ENCODE peak calls at places on chromosome 12, in seven cellular contexts. Y is RWPE1, X is fibroblast of lung, T is H4, I is renal cortical epithelial cell, J is KG1, M is B cell. C is an unnamed sample.

GRCh38 chr12:94198469-94198868 is 50.1 kb downstream of the PLXNC1 start:
- DNase-seq in Y (no peak), X (no peak), T (no peak), I (no peak), J (no peak), M (no peak), C (no peak)

GRCh38 chr12:111268738-111269572 is 99.9 kb downstream of the PHETA1 start:
- DNase-seq in Y (no peak), X (no peak), T (no peak), I (no peak), J (peak; percentile 12), M (no peak), C (no peak)

GRCh38 chr12:111194703-111195051 is 174.2 kb downstream of the PHETA1 start:
- DNase-seq in Y (no peak), X (no peak), T (no peak), I (no peak), J (no peak), M (no peak), C (no peak)

GRCh38 chr12:8628731-8629130 is 16.1 kb upstream of the AICDA start:
- DNase-seq in Y (no peak), X (no peak), T (no peak), I (no peak), J (no peak), M (no peak), C (no peak)

GRCh38 chr12:52041695-52042123 is 9.5 kb upstream of the NR4A1 start:
- DNase-seq in Y (no peak), X (peak; percentile 59), T (peak; percentile 48), I (no peak), J (no peak), M (peak; percentile 79), C (peak; percentile 77)

GRCh38 chr12:92745874-92746553 is 43.2 kb downstream of the PLEKHG7 start:
- DNase-seq in Y (peak; percentile 92), X (peak; percentile 98), T (peak; percentile 82), I (peak; percentile 90), J (no peak), M (no peak), C (peak; percentile 67)

GRCh38 chr12:81222841-81223595 is 145.1 kb downstream of the ACSS3 start:
- DNase-seq in Y (no peak), X (peak; percentile 24), T (no peak), I (peak; percentile 11), J (no peak), M (no peak), C (no peak)

GRCh38 chr12:52082026-52082667 is 2.6 kb downstream of the SMIM41 start:
- DNase-seq in Y (no peak), X (peak; percentile 87), T (no peak), I (no peak), J (no peak), M (no peak), C (peak; percentile 80)

GRCh38 chr12:30110970-30111586 is 327.3 kb upstream of the TMTC1 start:
- DNase-seq in Y (peak; percentile 2), X (peak; percentile 64), T (peak; percentile 76), I (peak; percentile 2), J (no peak), M (no peak), C (no peak)

C was measured in ovary.